ENCODE peak calls at places on chromosome 6, in eight cellular contexts. J is AG04449, W is bronchial epithelial cell, N is sigmoid colon, A is cardiac fibroblast, G is heart left ventricle, F is WERI-Rb-1, I is RWPE2. S is an unnamed sample.

GRCh38 chr6:72616406-72617015 is 5.4 kb upstream of the KCNQ5 start:
- DNase-seq in J (no peak), W (peak), N (no peak), A (peak), G (no peak), F (no peak), I (no peak), S (no peak)

GRCh38 chr6:118485601-118486550 is 62.2 kb upstream of the PLN start:
- DNase-seq in J (no peak), W (peak), N (no peak), A (no peak), G (no peak), F (no peak), I (no peak), S (no peak)

GRCh38 chr6:35044771-35045275 is 96.3 kb downstream of the TCP11 start:
- DNase-seq in J (no peak), W (peak), N (peak), A (peak), G (peak), F (no peak), I (no peak), S (peak)

GRCh38 chr6:32176476-32177181 is 745 bp upstream of the AGPAT1 start:
- DNase-seq in J (no peak), W (peak), N (no peak), A (peak), G (no peak), F (no peak), I (no peak), S (no peak)

GRCh38 chr6:71388846-71389543 is 100.4 kb downstream of the OGFRL1 start:
- DNase-seq in J (no peak), W (no peak), N (no peak), A (no peak), G (no peak), F (no peak), I (no peak), S (no peak)

GRCh38 chr6:125753218-125753936 is 3.9 kb downstream of the HEY2 start:
- DNase-seq in J (no peak), W (peak), N (no peak), A (peak), G (no peak), F (no peak), I (no peak), S (no peak)

GRCh38 chr6:88558981-88559380 is 392.8 kb upstream of the CNR1 start:
- DNase-seq in J (no peak), W (no peak), N (no peak), A (no peak), G (no peak), F (no peak), I (no peak), S (no peak)

GRCh38 chr6:7178280-7178679 is 70.5 kb downstream of the RREB1 start:
- DNase-seq in J (no peak), W (no peak), N (no peak), A (no peak), G (no peak), F (no peak), I (no peak), S (no peak)

GRCh38 chr6:84017709-84018452 is 15.7 kb upstream of the MRAP2 start:
- DNase-seq in J (no peak), W (no peak), N (no peak), A (no peak), G (no peak), F (no peak), I (no peak), S (no peak)

GRCh38 chr6:38234141-38234540 is 405.6 kb downstream of the BTBD9 start:
- DNase-seq in J (no peak), W (no peak), N (no peak), A (no peak), G (no peak), F (no peak), I (no peak), S (no peak)

GRCh38 chr6:78832091-78832808 is 35.1 kb upstream of the IRAK1BP1 start:
- DNase-seq in J (no peak), W (no peak), N (no peak), A (peak), G (no peak), F (no peak), I (no peak), S (no peak)

GRCh38 chr6:106511274-106512047 is 117.8 kb downstream of the RTN4IP1 start:
- DNase-seq in J (no peak), W (peak), N (peak), A (peak), G (no peak), F (peak), I (no peak), S (no peak)

GRCh38 chr6:21731411-21732031 is 138.0 kb downstream of the SOX4 start:
- DNase-seq in J (no peak), W (peak), N (no peak), A (peak), G (no peak), F (no peak), I (no peak), S (no peak)

GRCh38 chr6:43856005-43856765 is 86.2 kb downstream of the VEGFA start:
- DNase-seq in J (no peak), W (peak), N (no peak), A (peak), G (peak), F (peak), I (no peak), S (no peak)

GRCh38 chr6:1049900-1050299 is 262.0 kb upstream of the FOXQ1 start:
- DNase-seq in J (no peak), W (no peak), N (no peak), A (no peak), G (no peak), F (no peak), I (no peak), S (no peak)

GRCh38 chr6:73293331-73293730 is 30.3 kb upstream of the KHDC1 start:
- DNase-seq in J (no peak), W (no peak), N (no peak), A (no peak), G (no peak), F (no peak), I (no peak), S (no peak)

GRCh38 chr6:101402618-101403002 is 9.1 kb downstream of the GRIK2 start:
- DNase-seq in J (no peak), W (no peak), N (no peak), A (peak), G (peak), F (no peak), I (no peak), S (no peak)

GRCh38 chr6:107607109-107607508 is 117.2 kb downstream of the SOBP start:
- DNase-seq in J (no peak), W (no peak), N (peak), A (peak), G (peak), F (no peak), I (no peak), S (no peak)

GRCh38 chr6:158474961-158475343 is 84.9 kb upstream of the TMEM181 start:
- DNase-seq in J (no peak), W (peak), N (no peak), A (peak), G (no peak), F (peak), I (no peak), S (no peak)

GRCh38 chr6:6701864-6702263 is 113.3 kb downstream of the LY86 start:
- DNase-seq in J (no peak), W (no peak), N (peak), A (no peak), G (no peak), F (no peak), I (no peak), S (no peak)

GRCh38 chr6:110039996-110040383 is 61.9 kb downstream of the GPR6 start:
- DNase-seq in J (no peak), W (peak), N (no peak), A (peak), G (no peak), F (peak), I (no peak), S (peak)

GRCh38 chr6:87754828-87755227 is 52.8 kb upstream of the AKIRIN2 start:
- DNase-seq in J (no peak), W (no peak), N (no peak), A (no peak), G (no peak), F (no peak), I (no peak), S (no peak)

GRCh38 chr6:127855542-127856159 is 45.2 kb downstream of the THEMIS start:
- DNase-seq in J (no peak), W (peak), N (no peak), A (peak), G (no peak), F (no peak), I (no peak), S (no peak)

GRCh38 chr6:45613678-45614077 is 235.9 kb upstream of the SUPT3H start:
- DNase-seq in J (no peak), W (peak), N (peak), A (peak), G (peak), F (no peak), I (peak), S (no peak)

GRCh38 chr6:40485300-40485699 is 101.9 kb downstream of the LRFN2 start:
- DNase-seq in J (no peak), W (no peak), N (no peak), A (no peak), G (no peak), F (peak), I (no peak), S (no peak)

GRCh38 chr6:3912366-3913076 is 63.3 kb downstream of the FAM50B start:
- DNase-seq in J (no peak), W (peak), N (no peak), A (no peak), G (no peak), F (no peak), I (no peak), S (no peak)

GRCh38 chr6:75409286-75409685 is 84.3 kb downstream of the FILIP1 start:
- DNase-seq in J (no peak), W (no peak), N (no peak), A (no peak), G (no peak), F (no peak), I (no peak), S (no peak)

GRCh38 chr6:1348675-1349074 is 36.8 kb downstream of the FOXQ1 start:
- DNase-seq in J (no peak), W (no peak), N (no peak), A (peak), G (peak), F (no peak), I (no peak), S (no peak)

GRCh38 chr6:146905313-146905712 is 298.9 kb upstream of the STXBP5 start:
- DNase-seq in J (no peak), W (peak), N (no peak), A (peak), G (peak), F (no peak), I (peak), S (no peak)

GRCh38 chr6:88983532-88983931 is 20.1 kb upstream of the RNGTT start:
- DNase-seq in J (no peak), W (peak), N (no peak), A (peak), G (no peak), F (peak), I (no peak), S (no peak)

GRCh38 chr6:105226598-105227291 is 46.9 kb upstream of the POPDC3 start:
- DNase-seq in J (no peak), W (no peak), N (no peak), A (peak), G (peak), F (no peak), I (no peak), S (no peak)

GRCh38 chr6:139313229-139313628 is 21.4 kb upstream of the TXLNB start:
- DNase-seq in J (no peak), W (no peak), N (no peak), A (no peak), G (no peak), F (no peak), I (no peak), S (no peak)

DNA sequence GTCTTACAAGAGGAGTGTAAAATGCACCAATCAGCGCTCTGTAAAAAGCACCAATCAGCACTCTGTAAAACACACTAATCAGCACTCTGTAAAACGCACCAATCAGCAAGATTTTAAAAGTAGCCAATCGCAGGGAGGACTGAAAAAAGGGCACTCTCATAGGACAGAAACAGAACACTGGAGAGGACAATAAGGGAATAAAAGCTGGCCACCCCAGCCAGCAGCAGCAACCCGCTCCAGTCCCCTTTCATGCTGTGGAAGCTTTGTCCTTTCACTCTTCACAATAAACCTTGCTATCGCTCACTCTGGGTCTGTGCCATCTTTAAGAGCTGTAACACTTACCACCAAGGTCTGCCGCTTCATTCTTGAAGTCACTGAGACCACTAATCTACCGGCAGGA is 1.7 kb upstream of the AIG1 start:
- DNase-seq in J (no peak), W (peak), N (no peak), A (no peak), G (no peak), F (no peak), I (no peak), S (peak)
- H3K4me3 ChIP-seq in J (no peak), W (peak), N (no peak), A (no peak), G (peak), F (no peak), I (peak), S (no peak)

GRCh38 chr6:132728616-132729015 is 14.8 kb upstream of the VNN1 start:
- DNase-seq in J (no peak), W (no peak), N (no peak), A (no peak), G (no peak), F (no peak), I (no peak), S (no peak)

GRCh38 chr6:132733814-132734213 is 20.0 kb upstream of the VNN1 start:
- DNase-seq in J (no peak), W (peak), N (no peak), A (no peak), G (no peak), F (no peak), I (no peak), S (no peak)

GRCh38 chr6:132733288-132733687 is 19.4 kb upstream of the VNN1 start:
- DNase-seq in J (no peak), W (no peak), N (no peak), A (no peak), G (no peak), F (no peak), I (no peak), S (no peak)

GRCh38 chr6:132730560-132730959 is 16.7 kb upstream of the VNN1 start:
- DNase-seq in J (no peak), W (peak), N (no peak), A (peak), G (no peak), F (no peak), I (no peak), S (no peak)

GRCh38 chr6:132731086-132731485 is 17.2 kb upstream of the VNN1 start:
- DNase-seq in J (no peak), W (peak), N (no peak), A (no peak), G (no peak), F (no peak), I (no peak), S (no peak)
- TF ChIP-seq CTCF in J (no peak), W (no peak), N (no peak), A (no peak), G (no peak), F (no peak), I (no peak), S (no peak)

GRCh38 chr6:135323979-135324378 is 142.9 kb downstream of the MYB start:
- DNase-seq in J (no peak), W (no peak), N (no peak), A (no peak), G (no peak), F (no peak), I (no peak), S (no peak)
- H3K4me3 ChIP-seq in J (no peak), W (no peak), N (no peak), A (no peak), G (no peak), F (no peak), I (no peak), S (no peak)

DNA sequence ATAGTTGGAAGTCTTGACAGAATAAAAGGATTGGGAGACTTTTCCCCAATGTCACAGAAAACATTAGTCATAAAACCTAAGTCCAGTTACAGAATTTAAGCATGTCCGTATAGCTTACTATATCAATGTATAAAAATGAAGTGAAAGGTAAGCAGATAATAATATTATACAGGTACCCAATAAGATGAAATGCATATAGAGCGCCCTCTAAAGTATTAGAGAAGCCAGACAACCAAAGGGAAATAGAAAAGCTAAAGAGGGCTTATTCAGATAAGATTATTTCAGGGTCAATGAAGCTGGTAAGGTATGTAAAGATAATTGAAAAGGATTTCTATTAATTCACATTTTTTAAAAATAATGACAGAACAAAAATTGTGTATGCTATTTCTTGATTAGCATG is 947.7 kb upstream of the MAP3K7 start:
- DNase-seq in J (no peak), W (no peak), N (no peak), A (no peak), G (no peak), F (no peak), I (no peak), S (no peak)
- TF ChIP-seq CTCF in J (no peak), W (no peak), N (no peak), A (no peak), G (no peak), F (no peak), I (no peak), S (no peak)

GRCh38 chr6:116036885-116037284 is 23.8 kb downstream of the FRK start:
- DNase-seq in J (no peak), W (peak), N (no peak), A (no peak), G (no peak), F (no peak), I (no peak), S (no peak)

GRCh38 chr6:116036075-116036773 is 24.5 kb downstream of the FRK start:
- DNase-seq in J (no peak), W (peak), N (no peak), A (no peak), G (no peak), F (no peak), I (no peak), S (no peak)

GRCh38 chr6:116034327-116034726 is 26.4 kb downstream of the FRK start:
- DNase-seq in J (no peak), W (peak), N (no peak), A (peak), G (no peak), F (no peak), I (no peak), S (no peak)

GRCh38 chr6:116033687-116034303 is 26.9 kb downstream of the FRK start:
- DNase-seq in J (no peak), W (no peak), N (no peak), A (no peak), G (no peak), F (no peak), I (no peak), S (no peak)

GRCh38 chr6:116035616-116036015 is 25.1 kb downstream of the FRK start:
- DNase-seq in J (no peak), W (no peak), N (no peak), A (no peak), G (no peak), F (no peak), I (no peak), S (no peak)
- H3K4me3 ChIP-seq in J (no peak), W (no peak), N (no peak), A (no peak), G (no peak), F (no peak), I (no peak), S (no peak)

S was measured in HFF-Myc.